ENCODE peak calls at places on chromosomes 6 and 20, in six cellular contexts. One of them, this sample, is unnamed.

GRCh38 chr6:42401605-42401935 is 50.2 kb downstream of the TRERF1 start:
- DNase-seq in CD8-positive, alpha-beta memory T cell: no peak
- DNase-seq in HFFc6: no peak
- DNase-seq in lung microvascular endothelial cell: no peak
- DNase-seq in stimulated activated CD4-positive, alpha-beta T cell treated with anti-CD3 and anti-CD28 coated beads, TNF-alpha, amount 100 ng/mL, for 24 hours: no peak
- DNase-seq in thoracic aorta: no peak
- DNase-seq in this sample: no peak

GRCh38 chr6:90387826-90388225 is 91.2 kb upstream of the BACH2 start:
- DNase-seq in CD8-positive, alpha-beta memory T cell: no peak
- DNase-seq in HFFc6: no peak
- DNase-seq in lung microvascular endothelial cell: no peak
- DNase-seq in stimulated activated CD4-positive, alpha-beta T cell treated with anti-CD3 and anti-CD28 coated beads, TNF-alpha, amount 100 ng/mL, for 24 hours: no peak
- DNase-seq in thoracic aorta: no peak
- DNase-seq in this sample: no peak

GRCh38 chr6:31567531-31568370 is 4.3 kb upstream of the LTA start:
- DNase-seq in CD8-positive, alpha-beta memory T cell: no peak
- DNase-seq in HFFc6: no peak
- DNase-seq in lung microvascular endothelial cell: no peak
- DNase-seq in stimulated activated CD4-positive, alpha-beta T cell treated with anti-CD3 and anti-CD28 coated beads, TNF-alpha, amount 100 ng/mL, for 24 hours: no peak
- DNase-seq in thoracic aorta: no peak
- DNase-seq in this sample: no peak

GRCh38 chr6:7909323-7910276 is 988 bp downstream of the TXNDC5 start:
- DNase-seq in CD8-positive, alpha-beta memory T cell: peak
- DNase-seq in HFFc6: peak
- DNase-seq in lung microvascular endothelial cell: peak
- DNase-seq in stimulated activated CD4-positive, alpha-beta T cell treated with anti-CD3 and anti-CD28 coated beads, TNF-alpha, amount 100 ng/mL, for 24 hours: peak
- DNase-seq in thoracic aorta: no peak
- DNase-seq in this sample: peak

GRCh38 chr6:101747711-101748110 is 354.2 kb downstream of the GRIK2 start:
- DNase-seq in CD8-positive, alpha-beta memory T cell: no peak
- DNase-seq in HFFc6: no peak
- DNase-seq in lung microvascular endothelial cell: no peak
- DNase-seq in stimulated activated CD4-positive, alpha-beta T cell treated with anti-CD3 and anti-CD28 coated beads, TNF-alpha, amount 100 ng/mL, for 24 hours: no peak
- DNase-seq in thoracic aorta: no peak
- DNase-seq in this sample: no peak

GRCh38 chr6:33685411-33686224 is 25.9 kb downstream of the UQCC2 start:
- DNase-seq in CD8-positive, alpha-beta memory T cell: no peak
- DNase-seq in HFFc6: no peak
- DNase-seq in lung microvascular endothelial cell: no peak
- DNase-seq in stimulated activated CD4-positive, alpha-beta T cell treated with anti-CD3 and anti-CD28 coated beads, TNF-alpha, amount 100 ng/mL, for 24 hours: no peak
- DNase-seq in thoracic aorta: no peak
- DNase-seq in this sample: no peak

GRCh38 chr20:709421-709820 is 33.8 kb upstream of the SCRT2 start:
- DNase-seq in CD8-positive, alpha-beta memory T cell: no peak
- DNase-seq in HFFc6: no peak
- DNase-seq in lung microvascular endothelial cell: peak
- DNase-seq in stimulated activated CD4-positive, alpha-beta T cell treated with anti-CD3 and anti-CD28 coated beads, TNF-alpha, amount 100 ng/mL, for 24 hours: no peak
- DNase-seq in thoracic aorta: no peak
- DNase-seq in this sample: no peak

GRCh38 chr6:45724511-45724910 is 291.1 kb downstream of the CLIC5 start:
- DNase-seq in CD8-positive, alpha-beta memory T cell: no peak
- DNase-seq in HFFc6: peak
- DNase-seq in lung microvascular endothelial cell: peak
- DNase-seq in stimulated activated CD4-positive, alpha-beta T cell treated with anti-CD3 and anti-CD28 coated beads, TNF-alpha, amount 100 ng/mL, for 24 hours: no peak
- DNase-seq in thoracic aorta: no peak
- DNase-seq in this sample: no peak

GRCh38 chr20:31974975-31975481 is 7.1 kb downstream of the XKR7 start:
- DNase-seq in CD8-positive, alpha-beta memory T cell: no peak
- DNase-seq in HFFc6: no peak
- DNase-seq in lung microvascular endothelial cell: no peak
- DNase-seq in stimulated activated CD4-positive, alpha-beta T cell treated with anti-CD3 and anti-CD28 coated beads, TNF-alpha, amount 100 ng/mL, for 24 hours: no peak
- DNase-seq in thoracic aorta: no peak
- DNase-seq in this sample: no peak

GRCh38 chr6:71220466-71220865 is 68.1 kb upstream of the OGFRL1 start:
- DNase-seq in CD8-positive, alpha-beta memory T cell: no peak
- DNase-seq in HFFc6: no peak
- DNase-seq in lung microvascular endothelial cell: peak
- DNase-seq in stimulated activated CD4-positive, alpha-beta T cell treated with anti-CD3 and anti-CD28 coated beads, TNF-alpha, amount 100 ng/mL, for 24 hours: no peak
- DNase-seq in thoracic aorta: no peak
- DNase-seq in this sample: no peak

GRCh38 chr6:38337819-38338465 is 301.8 kb downstream of the BTBD9 start:
- DNase-seq in CD8-positive, alpha-beta memory T cell: no peak
- DNase-seq in HFFc6: peak
- DNase-seq in lung microvascular endothelial cell: peak
- DNase-seq in stimulated activated CD4-positive, alpha-beta T cell treated with anti-CD3 and anti-CD28 coated beads, TNF-alpha, amount 100 ng/mL, for 24 hours: no peak
- DNase-seq in thoracic aorta: no peak
- DNase-seq in this sample: no peak

GRCh38 chr6:67811239-67812037 is 823.6 kb upstream of the ADGRB3 start:
- DNase-seq in CD8-positive, alpha-beta memory T cell: no peak
- DNase-seq in HFFc6: no peak
- DNase-seq in lung microvascular endothelial cell: no peak
- DNase-seq in stimulated activated CD4-positive, alpha-beta T cell treated with anti-CD3 and anti-CD28 coated beads, TNF-alpha, amount 100 ng/mL, for 24 hours: no peak
- DNase-seq in thoracic aorta: no peak
- DNase-seq in this sample: no peak

GRCh38 chr20:56945057-56945456 is 316.0 kb downstream of the TFAP2C start:
- DNase-seq in CD8-positive, alpha-beta memory T cell: no peak
- DNase-seq in HFFc6: no peak
- DNase-seq in lung microvascular endothelial cell: no peak
- DNase-seq in stimulated activated CD4-positive, alpha-beta T cell treated with anti-CD3 and anti-CD28 coated beads, TNF-alpha, amount 100 ng/mL, for 24 hours: no peak
- DNase-seq in thoracic aorta: no peak
- DNase-seq in this sample: no peak

GRCh38 chr20:17660667-17661066 is 21.4 kb downstream of the RRBP1 start:
- DNase-seq in CD8-positive, alpha-beta memory T cell: no peak
- DNase-seq in HFFc6: no peak
- DNase-seq in lung microvascular endothelial cell: no peak
- DNase-seq in stimulated activated CD4-positive, alpha-beta T cell treated with anti-CD3 and anti-CD28 coated beads, TNF-alpha, amount 100 ng/mL, for 24 hours: no peak
- DNase-seq in thoracic aorta: no peak
- DNase-seq in this sample: no peak

GRCh38 chr6:112432853-112433252 is 85.7 kb downstream of the RFPL4B start:
- DNase-seq in CD8-positive, alpha-beta memory T cell: no peak
- DNase-seq in HFFc6: no peak
- DNase-seq in lung microvascular endothelial cell: no peak
- DNase-seq in stimulated activated CD4-positive, alpha-beta T cell treated with anti-CD3 and anti-CD28 coated beads, TNF-alpha, amount 100 ng/mL, for 24 hours: no peak
- DNase-seq in thoracic aorta: no peak
- DNase-seq in this sample: no peak

GRCh38 chr20:36971103-36971502 is 19.6 kb upstream of the SAMHD1 start:
- DNase-seq in CD8-positive, alpha-beta memory T cell: no peak
- DNase-seq in HFFc6: no peak
- DNase-seq in lung microvascular endothelial cell: no peak
- DNase-seq in stimulated activated CD4-positive, alpha-beta T cell treated with anti-CD3 and anti-CD28 coated beads, TNF-alpha, amount 100 ng/mL, for 24 hours: no peak
- DNase-seq in thoracic aorta: no peak
- DNase-seq in this sample: no peak